ENCODE peak calls at places on chromosomes 3 and 15, in five cellular contexts. One of them, this sample, is unnamed.

GRCh38 chr3:9915252-9916141 is 1.4 kb upstream of the IL17RC start:
- DNase-seq in IMR-90: peak; percentile 52
- DNase-seq in RWPE1: no peak
- DNase-seq in endothelial cell: peak; percentile 66
- DNase-seq in CD4-positive, alpha-beta T cell: no peak
- DNase-seq in this sample: peak; percentile 89

GRCh38 chr3:138940446-138940845 is 6.5 kb downstream of the FOXL2 start:
- DNase-seq in IMR-90: no peak
- DNase-seq in RWPE1: no peak
- DNase-seq in endothelial cell: no peak
- DNase-seq in CD4-positive, alpha-beta T cell: no peak
- DNase-seq in this sample: no peak

GRCh38 chr3:189325454-189325853 is 153.7 kb downstream of the TPRG1 start:
- DNase-seq in IMR-90: no peak
- DNase-seq in RWPE1: no peak
- DNase-seq in endothelial cell: no peak
- DNase-seq in CD4-positive, alpha-beta T cell: no peak
- DNase-seq in this sample: no peak

GRCh38 chr3:18853269-18853668 is 295.0 kb upstream of the KCNH8 start:
- DNase-seq in IMR-90: no peak
- DNase-seq in RWPE1: no peak
- DNase-seq in endothelial cell: no peak
- DNase-seq in CD4-positive, alpha-beta T cell: no peak
- DNase-seq in this sample: no peak

GRCh38 chr3:146134348-146135117 is 26.5 kb downstream of the PLOD2 start:
- DNase-seq in IMR-90: peak; percentile 20
- DNase-seq in RWPE1: no peak
- DNase-seq in endothelial cell: no peak
- DNase-seq in CD4-positive, alpha-beta T cell: no peak
- DNase-seq in this sample: no peak

GRCh38 chr3:72237679-72238320 is 452.9 kb upstream of the PROK2 start:
- DNase-seq in IMR-90: no peak
- DNase-seq in RWPE1: no peak
- DNase-seq in endothelial cell: no peak
- DNase-seq in CD4-positive, alpha-beta T cell: no peak
- DNase-seq in this sample: no peak

GRCh38 chr3:59968510-59968909 is 918.7 kb upstream of the CFAP20DC start:
- DNase-seq in IMR-90: no peak
- DNase-seq in RWPE1: no peak
- DNase-seq in endothelial cell: no peak
- DNase-seq in CD4-positive, alpha-beta T cell: no peak
- DNase-seq in this sample: no peak

GRCh38 chr3:101501783-101502182 is 11.2 kb downstream of the SENP7 start:
- DNase-seq in IMR-90: no peak
- DNase-seq in RWPE1: no peak
- DNase-seq in endothelial cell: no peak
- DNase-seq in CD4-positive, alpha-beta T cell: no peak
- DNase-seq in this sample: no peak

GRCh38 chr15:31606261-31606669 is 279.6 kb downstream of the KLF13 start:
- DNase-seq in IMR-90: peak; percentile 95
- DNase-seq in RWPE1: peak; percentile 64
- DNase-seq in endothelial cell: no peak
- DNase-seq in CD4-positive, alpha-beta T cell: no peak
- DNase-seq in this sample: no peak

GRCh38 chr3:125058529-125058928 is 2.7 kb upstream of the HEG1 start:
- DNase-seq in IMR-90: no peak
- DNase-seq in RWPE1: no peak
- DNase-seq in endothelial cell: no peak
- DNase-seq in CD4-positive, alpha-beta T cell: no peak
- DNase-seq in this sample: no peak

GRCh38 chr3:46750555-46751038 is 32.9 kb upstream of the PRSS50 start:
- DNase-seq in IMR-90: no peak
- DNase-seq in RWPE1: no peak
- DNase-seq in endothelial cell: no peak
- DNase-seq in CD4-positive, alpha-beta T cell: no peak
- DNase-seq in this sample: peak; percentile 82

GRCh38 chr15:88635343-88635742 is 3.5 kb upstream of the ISG20 start:
- DNase-seq in IMR-90: no peak
- DNase-seq in RWPE1: no peak
- DNase-seq in endothelial cell: no peak
- DNase-seq in CD4-positive, alpha-beta T cell: peak; percentile 39
- DNase-seq in this sample: no peak

GRCh38 chr3:188362405-188362831 is 208.5 kb downstream of the LPP start:
- DNase-seq in IMR-90: peak; percentile 69
- DNase-seq in RWPE1: peak; percentile 53
- DNase-seq in endothelial cell: no peak
- DNase-seq in CD4-positive, alpha-beta T cell: no peak
- DNase-seq in this sample: no peak

GRCh38 chr3:170419301-170420087 is 826 bp downstream of the CLDN11 start:
- DNase-seq in IMR-90: peak; percentile 41
- DNase-seq in RWPE1: no peak
- DNase-seq in endothelial cell: peak; percentile 35
- DNase-seq in CD4-positive, alpha-beta T cell: no peak
- DNase-seq in this sample: no peak

DNA sequence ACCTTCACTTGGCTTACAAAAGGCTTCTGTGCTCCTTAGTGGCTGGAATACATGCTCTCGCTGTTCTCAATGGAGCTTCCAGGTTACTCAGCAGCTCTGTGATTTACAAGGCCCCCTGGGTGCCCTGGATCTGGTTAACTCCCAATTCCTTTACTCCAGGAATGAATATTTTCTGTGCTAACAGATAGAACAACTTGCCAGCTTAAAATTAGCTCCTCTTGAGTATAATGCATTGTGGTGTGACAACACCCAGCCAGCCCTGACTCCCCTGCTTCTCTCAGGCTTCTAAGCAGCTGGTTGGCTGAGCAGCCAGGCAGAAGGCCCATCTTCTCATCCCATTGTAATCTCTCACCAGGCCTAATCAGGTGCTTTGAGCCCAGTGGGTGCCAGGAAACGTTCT is 246.4 kb downstream of the ALCAM start:
- DNase-seq in IMR-90: no peak
- DNase-seq in RWPE1: no peak
- DNase-seq in endothelial cell: no peak
- DNase-seq in CD4-positive, alpha-beta T cell: no peak
- DNase-seq in this sample: no peak
- TF ChIP-seq CTCF in IMR-90: no peak
- TF ChIP-seq CTCF in RWPE1: no peak
- TF ChIP-seq CTCF in endothelial cell: no peak
- TF ChIP-seq CTCF in CD4-positive, alpha-beta T cell: no peak
- TF ChIP-seq CTCF in this sample: no peak

DNA sequence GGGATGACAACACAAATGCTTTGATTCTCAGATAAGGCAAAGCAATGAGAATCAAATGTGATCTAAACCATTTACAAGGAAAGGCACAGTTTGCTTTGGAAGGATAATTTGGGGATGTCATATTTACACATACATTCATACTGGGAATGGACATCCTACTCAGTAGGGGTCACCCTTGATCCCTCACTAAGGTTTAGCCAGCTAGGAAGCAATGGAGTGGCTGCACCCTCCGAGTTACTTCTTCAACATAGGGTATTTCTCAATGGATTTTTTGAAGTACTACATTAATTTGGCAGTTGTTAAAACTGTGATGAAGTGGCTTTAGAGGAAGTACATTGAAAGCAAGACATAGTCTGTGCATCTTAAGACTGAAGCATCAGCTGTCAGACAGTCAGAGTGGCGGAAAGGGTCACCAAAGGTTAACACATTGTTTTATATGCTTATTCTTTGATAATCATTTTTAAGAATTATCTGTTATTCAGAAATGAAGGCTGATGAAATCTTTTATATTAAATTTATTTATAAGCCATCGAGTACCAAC is 22.0 kb upstream of the SSR3 start:
- DNase-seq in IMR-90: no peak
- DNase-seq in RWPE1: no peak
- DNase-seq in endothelial cell: no peak
- DNase-seq in CD4-positive, alpha-beta T cell: no peak
- DNase-seq in this sample: no peak
- TF ChIP-seq CTCF in IMR-90: peak; percentile 11
- TF ChIP-seq CTCF in RWPE1: no peak
- TF ChIP-seq CTCF in endothelial cell: no peak
- TF ChIP-seq CTCF in CD4-positive, alpha-beta T cell: no peak
- TF ChIP-seq CTCF in this sample: no peak

DNA sequence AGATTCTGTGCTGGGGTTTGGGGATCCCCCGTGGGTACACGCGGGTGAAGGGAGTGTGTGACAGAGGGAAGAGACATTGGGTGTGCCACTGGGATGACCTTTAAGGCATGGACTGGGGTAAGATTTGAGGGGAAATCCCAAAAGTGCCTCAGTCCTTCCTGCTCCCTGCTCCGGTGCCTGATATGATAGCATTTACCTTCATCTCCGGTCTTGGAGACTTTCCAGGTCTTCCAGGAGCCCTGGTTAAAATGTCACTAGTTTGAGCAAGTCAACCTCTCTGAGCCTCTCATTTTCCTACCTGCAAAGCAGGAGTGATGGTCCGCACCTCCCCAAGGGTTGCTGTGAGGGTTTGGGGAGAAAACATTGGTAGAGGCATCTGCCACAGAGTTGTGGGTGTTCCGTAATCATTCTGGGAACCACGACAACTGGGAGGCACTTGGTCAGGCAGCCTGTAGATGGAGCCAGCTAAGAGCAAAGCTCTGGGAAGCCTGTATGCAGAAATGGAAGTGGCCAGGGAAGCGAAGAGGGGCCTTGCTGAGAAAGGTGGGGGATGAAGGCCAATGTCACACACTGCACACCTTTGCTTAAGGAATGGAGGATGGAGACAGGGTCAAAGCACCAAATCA is 33.9 kb upstream of the KIF23 start:
- DNase-seq in IMR-90: peak; percentile 21
- DNase-seq in RWPE1: no peak
- DNase-seq in endothelial cell: peak; percentile 25
- DNase-seq in CD4-positive, alpha-beta T cell: no peak
- DNase-seq in this sample: no peak
- TF ChIP-seq CTCF in IMR-90: peak; percentile 29
- TF ChIP-seq CTCF in RWPE1: no peak
- TF ChIP-seq CTCF in endothelial cell: no peak
- TF ChIP-seq CTCF in CD4-positive, alpha-beta T cell: no peak
- TF ChIP-seq CTCF in this sample: peak; percentile 28

GRCh38 chr3:8095724-8096123 is 405.9 kb upstream of the LMCD1 start:
- DNase-seq in IMR-90: no peak
- DNase-seq in RWPE1: no peak
- DNase-seq in endothelial cell: peak; percentile 38
- DNase-seq in CD4-positive, alpha-beta T cell: no peak
- DNase-seq in this sample: no peak
- TF ChIP-seq CTCF in IMR-90: no peak
- TF ChIP-seq CTCF in RWPE1: no peak
- TF ChIP-seq CTCF in endothelial cell: no peak
- TF ChIP-seq CTCF in CD4-positive, alpha-beta T cell: no peak
- TF ChIP-seq CTCF in this sample: peak; percentile 33

DNA sequence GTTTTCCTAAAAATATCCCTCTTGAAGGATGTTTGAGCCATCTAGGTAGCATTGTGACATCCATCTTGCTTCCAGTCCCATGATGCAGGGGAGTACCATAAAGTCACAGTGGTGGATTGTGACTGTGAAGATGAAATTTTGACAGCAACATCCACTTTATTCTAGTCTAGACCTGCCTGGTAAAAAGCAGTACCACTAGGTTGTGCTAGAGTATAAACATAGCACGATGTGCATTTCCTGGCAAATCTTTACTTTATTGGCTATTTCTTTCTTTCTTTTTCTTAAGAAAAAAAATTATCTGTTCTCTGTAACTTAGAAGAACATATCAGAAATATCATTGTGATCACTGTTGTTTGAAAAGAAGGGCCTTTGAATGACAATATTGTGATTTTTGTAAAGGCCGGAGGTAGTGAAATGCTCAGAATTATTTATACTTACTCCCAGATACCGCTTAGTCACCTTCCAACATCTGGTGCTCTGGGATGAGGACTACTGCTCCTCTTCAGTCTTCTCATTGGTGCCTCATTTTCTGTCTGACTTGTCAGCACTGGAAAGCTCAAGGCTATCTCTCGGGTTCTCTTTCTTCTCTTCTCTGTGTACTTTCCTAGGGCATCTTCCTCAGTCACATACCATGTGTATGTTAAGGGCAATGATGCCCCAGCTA is 35.6 kb downstream of the AGBL1 start:
- DNase-seq in IMR-90: no peak
- DNase-seq in RWPE1: peak; percentile 23
- DNase-seq in endothelial cell: no peak
- DNase-seq in CD4-positive, alpha-beta T cell: no peak
- DNase-seq in this sample: no peak
- TF ChIP-seq CTCF in IMR-90: no peak
- TF ChIP-seq CTCF in RWPE1: peak; percentile 46
- TF ChIP-seq CTCF in endothelial cell: no peak
- TF ChIP-seq CTCF in CD4-positive, alpha-beta T cell: no peak
- TF ChIP-seq CTCF in this sample: no peak

GRCh38 chr3:171460226-171461086 is at the start of gene TNIK:
- DNase-seq in IMR-90: peak; percentile 89
- DNase-seq in RWPE1: peak; percentile 94
- DNase-seq in endothelial cell: peak; percentile 79
- DNase-seq in CD4-positive, alpha-beta T cell: peak; percentile 86
- DNase-seq in this sample: peak; percentile 91
- TF ChIP-seq CTCF in IMR-90: peak; percentile 10
- TF ChIP-seq CTCF in RWPE1: peak; percentile 10
- TF ChIP-seq CTCF in endothelial cell: peak; percentile 63
- TF ChIP-seq CTCF in CD4-positive, alpha-beta T cell: peak; percentile 29
- TF ChIP-seq CTCF in this sample: peak; percentile 46

DNA sequence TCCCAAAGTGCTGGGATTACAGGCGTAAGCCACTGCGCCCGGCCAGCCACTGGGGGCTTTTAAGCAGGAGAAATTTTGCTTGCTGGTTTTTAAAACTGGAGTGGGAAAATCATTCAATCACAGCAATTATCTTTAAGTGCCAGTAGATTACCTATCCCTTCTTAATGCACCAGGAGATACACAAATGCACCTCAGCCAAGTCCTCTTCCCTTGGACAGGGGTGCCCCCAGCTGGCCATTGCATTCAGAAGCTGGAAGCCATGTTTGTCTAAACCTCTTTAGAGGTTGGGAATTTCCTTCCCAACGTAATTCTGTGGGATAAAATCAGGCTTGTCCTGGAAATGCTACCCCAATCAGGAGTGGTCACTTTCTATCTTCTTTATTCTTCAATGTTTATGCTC is 26.6 kb downstream of the MIX23 start:
- DNase-seq in IMR-90: peak; percentile 54
- DNase-seq in RWPE1: peak; percentile 43
- DNase-seq in endothelial cell: peak; percentile 48
- DNase-seq in CD4-positive, alpha-beta T cell: peak; percentile 4
- DNase-seq in this sample: no peak
- TF ChIP-seq CTCF in IMR-90: peak; percentile 55
- TF ChIP-seq CTCF in RWPE1: peak; percentile 33
- TF ChIP-seq CTCF in endothelial cell: no peak
- TF ChIP-seq CTCF in CD4-positive, alpha-beta T cell: peak; percentile 9
- TF ChIP-seq CTCF in this sample: peak; percentile 37

This sample was measured in osteocyte.